ENCODE peak calls at places on chromosomes 12 and 14, in five cellular contexts. R is T-helper 17 cell, B is HTR-8/SVneo, D is ELF-1, F is astrocyte of the spinal cord. M is an unnamed sample.

GRCh38 chr12:96049096-96049495 is 13.7 kb upstream of the LTA4H start:
- DNase-seq in R (no peak), B (no peak), D (no peak), F (no peak), M (no peak)

GRCh38 chr14:83342590-83342989 is 1808.9 kb upstream of the SEL1L start:
- DNase-seq in R (no peak), B (no peak), D (no peak), F (no peak), M (no peak)

GRCh38 chr12:52191841-52192791 is at the start of gene KRT80:
- DNase-seq in R (no peak), B (peak), D (no peak), F (peak), M (peak)

GRCh38 chr14:64880382-64881121 is 845 bp upstream of the SPTB start:
- DNase-seq in R (peak), B (peak), D (peak), F (no peak), M (peak)

GRCh38 chr12:94679554-94679953 is 29.2 kb upstream of the TMCC3 start:
- DNase-seq in R (no peak), B (no peak), D (no peak), F (no peak), M (peak)

GRCh38 chr12:6430124-6430989 is 14.4 kb upstream of the CD27 start:
- DNase-seq in R (no peak), B (peak), D (no peak), F (peak), M (no peak)

GRCh38 chr12:12628013-12628412 is 16.3 kb downstream of the CREBL2 start:
- DNase-seq in R (no peak), B (no peak), D (no peak), F (no peak), M (no peak)

GRCh38 chr12:110280784-110281548 is at the start of gene ATP2A2:
- DNase-seq in R (peak), B (peak), D (peak), F (peak), M (peak)

GRCh38 chr14:99981806-99982205 is 83.4 kb upstream of the EVL start:
- DNase-seq in R (no peak), B (no peak), D (no peak), F (no peak), M (no peak)

GRCh38 chr12:42590324-42590934 is 883 bp upstream of the PRICKLE1 start:
- DNase-seq in R (no peak), B (peak), D (peak), F (no peak), M (peak)

GRCh38 chr14:63862163-63862562 is 9.4 kb downstream of the SYNE2 start:
- DNase-seq in R (no peak), B (no peak), D (no peak), F (no peak), M (no peak)

GRCh38 chr14:55772521-55772920 is 192.5 kb downstream of the KTN1 start:
- DNase-seq in R (no peak), B (no peak), D (no peak), F (peak), M (no peak)

GRCh38 chr12:130111965-130112496 is 50.2 kb upstream of the FZD10 start:
- DNase-seq in R (no peak), B (no peak), D (no peak), F (no peak), M (no peak)

GRCh38 chr12:1532796-1533195 is 61.6 kb downstream of the FBXL14 start:
- DNase-seq in R (no peak), B (no peak), D (no peak), F (peak), M (no peak)

GRCh38 chr12:130832561-130833209 is 6.4 kb downstream of the STX2 start:
- DNase-seq in R (no peak), B (peak), D (no peak), F (peak), M (no peak)

GRCh38 chr12:58443273-58443980 is 476.9 kb downstream of the LRIG3 start:
- DNase-seq in R (no peak), B (no peak), D (peak), F (no peak), M (peak)

GRCh38 chr12:82486524-82487235 is 128.4 kb downstream of the METTL25 start:
- DNase-seq in R (no peak), B (no peak), D (no peak), F (peak), M (no peak)

GRCh38 chr12:108622425-108622824 is 11.3 kb downstream of the SELPLG start:
- DNase-seq in R (no peak), B (no peak), D (no peak), F (no peak), M (peak)

GRCh38 chr14:26870096-26870495 is 272.3 kb upstream of the NOVA1 start:
- DNase-seq in R (no peak), B (no peak), D (no peak), F (no peak), M (no peak)

GRCh38 chr14:75715926-75716780 is 55.1 kb downstream of the TTLL5 start:
- DNase-seq in R (no peak), B (no peak), D (peak), F (peak), M (no peak)

GRCh38 chr12:42962384-42962783 is 372.8 kb upstream of the PRICKLE1 start:
- DNase-seq in R (no peak), B (no peak), D (no peak), F (no peak), M (no peak)

GRCh38 chr12:28512876-28513275 is 322.6 kb downstream of the CCDC91 start:
- DNase-seq in R (no peak), B (no peak), D (no peak), F (no peak), M (no peak)

M was measured in iPS-NIHi11.